ENCODE peak calls at places on chromosomes 4 and X, in ten cellular contexts. S is mesenteric fat pad; L is astrocyte of the spinal cord; K is NCI-H1105; R is CD4-positive, alpha-beta memory T cell; J is GOT3; H is suprapubic skin; T is NAMALWA; Z is NCI-H748 treated with DMSO at 0.1 percent for 48 hours; D is T-helper 1 cell. P is an unnamed sample.

GRCh38 chrX:100263650-100264049 is 146.4 kb downstream of the PCDH19 start:
- DNase-seq in D (no peak), R (no peak), K (no peak), J (no peak), H (no peak), S (no peak), T (no peak), Z (no peak), L (no peak), P (no peak)

GRCh38 chrX:105299286-105299685 is 78.8 kb upstream of the TEX13A start:
- DNase-seq in K (no peak), D (no peak), S (no peak), Z (no peak), R (no peak), H (no peak), L (no peak), J (no peak), T (no peak), P (no peak)

GRCh38 chr4:92304636-92305035 is 870 bp downstream of the GRID2 start:
- DNase-seq in L (peak; percentile 16), H (no peak), Z (peak; percentile 27), J (no peak), S (no peak), T (no peak), D (no peak), K (no peak), R (no peak), P (no peak)

GRCh38 chrX:119605739-119606507 is at the start of gene NKRF:
- DNase-seq in H (peak; percentile 93), T (peak; percentile 92), D (peak; percentile 90), K (peak; percentile 82), J (peak; percentile 68), R (peak; percentile 91), L (no peak), S (peak; percentile 96), Z (peak; percentile 97), P (peak; percentile 89)

GRCh38 chrX:9919632-9920172 is 47.5 kb upstream of the CLDN34 start:
- DNase-seq in K (no peak), L (no peak), R (no peak), D (no peak), S (no peak), T (no peak), Z (no peak), H (no peak), J (no peak), P (no peak)

GRCh38 chr4:80036306-80036705 is 36.7 kb downstream of the ANTXR2 start:
- DNase-seq in L (no peak), R (no peak), D (no peak), K (no peak), H (no peak), Z (no peak), S (no peak), J (no peak), T (no peak), P (no peak)

GRCh38 chr4:53476232-53477037 is 99.0 kb downstream of the FIP1L1 start:
- DNase-seq in Z (no peak), L (peak; percentile 98), R (no peak), S (no peak), T (no peak), D (no peak), H (peak; percentile 68), K (no peak), J (peak; percentile 49), P (no peak)

GRCh38 chrX:97189668-97190067 is 306.0 kb downstream of the RPA4 start:
- DNase-seq in R (no peak), K (no peak), L (no peak), S (no peak), Z (no peak), D (no peak), H (no peak), T (no peak), J (no peak), P (no peak)

GRCh38 chrX:55057691-55058249 is 17.1 kb upstream of the PAGE2B start:
- DNase-seq in K (no peak), Z (peak; percentile 57), H (no peak), L (peak; percentile 38), J (no peak), R (peak; percentile 40), S (no peak), T (peak; percentile 51), D (peak; percentile 18), P (peak; percentile 41)

GRCh38 chr4:12583286-12583685 is 900.9 kb downstream of the RAB28 start:
- DNase-seq in H (no peak), L (peak; percentile 1), S (no peak), K (no peak), D (no peak), T (no peak), R (no peak), J (no peak), Z (no peak), P (no peak)

GRCh38 chr4:8645753-8646124 is 53.2 kb downstream of the CPZ start:
- DNase-seq in K (no peak), S (peak; percentile 81), J (no peak), T (no peak), H (no peak), Z (no peak), D (no peak), L (no peak), R (no peak), P (no peak)

GRCh38 chr4:145552181-145552822 is 66.9 kb upstream of the MMAA start:
- DNase-seq in R (no peak), Z (no peak), S (no peak), J (no peak), L (no peak), H (no peak), T (peak; percentile 58), D (no peak), K (no peak), P (no peak)

GRCh38 chr4:172830295-172830764 is 338.3 kb upstream of the GALNT7 start:
- DNase-seq in H (no peak), Z (peak; percentile 18), T (peak; percentile 54), S (no peak), K (peak; percentile 3), J (no peak), L (peak; percentile 34), D (no peak), R (no peak), P (peak; percentile 10)

GRCh38 chr4:137755033-137755471 is 222.8 kb upstream of the PCDH18 start:
- DNase-seq in R (no peak), D (no peak), L (peak; percentile 52), Z (no peak), S (no peak), J (no peak), T (no peak), H (no peak), K (no peak), P (no peak)

GRCh38 chrX:14916017-14916674 is 42.9 kb downstream of the MOSPD2 start:
- DNase-seq in D (no peak), K (no peak), Z (no peak), H (no peak), L (peak; percentile 78), J (no peak), T (no peak), S (no peak), R (no peak), P (no peak)

GRCh38 chrX:154348114-154348531 is 26.3 kb downstream of the FLNA start:
- DNase-seq in S (no peak), H (no peak), Z (no peak), T (no peak), K (no peak), L (no peak), J (no peak), D (no peak), R (peak; percentile 25), P (no peak)

GRCh38 chr4:177079327-177079726 is 230.3 kb upstream of the NEIL3 start:
- DNase-seq in D (no peak), T (no peak), H (no peak), R (no peak), Z (no peak), S (no peak), L (no peak), K (no peak), J (no peak), P (no peak)

GRCh38 chrX:87805829-87806490 is 288.4 kb downstream of the KLHL4 start:
- DNase-seq in S (no peak), J (no peak), Z (no peak), K (no peak), T (no peak), H (no peak), R (no peak), D (no peak), L (peak; percentile 7), P (no peak)

GRCh38 chr4:37562592-37562991 is 123.6 kb downstream of the RELL1 start:
- DNase-seq in Z (no peak), J (no peak), S (no peak), L (peak; percentile 7), T (no peak), D (no peak), K (no peak), H (no peak), R (no peak), P (no peak)

GRCh38 chr4:45662996-45663395 is 460.9 kb downstream of the GABRG1 start:
- DNase-seq in Z (no peak), J (no peak), K (peak; percentile 49), D (no peak), H (no peak), R (no peak), S (no peak), L (peak; percentile 80), T (no peak), P (no peak)

GRCh38 chr4:178165251-178165650 is 723.0 kb upstream of the AGA start:
- DNase-seq in D (no peak), R (no peak), H (no peak), L (no peak), S (no peak), K (no peak), J (no peak), Z (peak; percentile 50), T (no peak), P (no peak)

GRCh38 chr4:80182237-80182866 is 15.0 kb upstream of the PRDM8 start:
- DNase-seq in R (peak; percentile 41), D (peak; percentile 60), K (no peak), T (no peak), Z (no peak), L (no peak), H (no peak), J (no peak), S (no peak), P (peak; percentile 25)

GRCh38 chr4:3407171-3407771 is 34.5 kb upstream of the HGFAC start:
- DNase-seq in D (no peak), T (no peak), R (no peak), K (no peak), H (peak; percentile 43), Z (no peak), S (peak; percentile 68), J (no peak), L (no peak), P (no peak)

GRCh38 chrX:8273451-8273894 is 102.4 kb upstream of the VCX2 start:
- DNase-seq in J (no peak), T (no peak), D (no peak), Z (no peak), L (peak; percentile 7), S (no peak), K (no peak), R (no peak), H (no peak), P (no peak)

GRCh38 chr4:21535901-21536300 is 412.7 kb downstream of the KCNIP4 start:
- DNase-seq in S (no peak), Z (no peak), T (no peak), K (no peak), H (no peak), R (no peak), L (no peak), J (no peak), D (no peak), P (no peak)

GRCh38 chrX:34659575-34659974 is 2.5 kb upstream of the TMEM47 start:
- DNase-seq in S (no peak), R (no peak), D (no peak), L (no peak), Z (no peak), H (no peak), K (no peak), T (no peak), J (no peak), P (no peak)

GRCh38 chr4:153131478-153132069 is 72.7 kb upstream of the TRIM2 start:
- DNase-seq in S (no peak), R (no peak), D (no peak), Z (no peak), T (peak; percentile 34), H (no peak), J (no peak), K (no peak), L (no peak), P (no peak)

GRCh38 chrX:75149654-75150053 is 6.4 kb downstream of the ABCB7 start:
- DNase-seq in T (no peak), S (no peak), J (no peak), L (no peak), H (no peak), K (no peak), D (no peak), R (no peak), Z (no peak), P (no peak)